ENCODE peak calls at places on chromosomes 16 and 17, in six cellular contexts. V is pancreas, P is dermis blood vessel endothelial cell, O is MCF 10A, M is T-helper 2 cell, G is Calu3. J is an unnamed sample.

GRCh38 chr17:83161298-83162034 is 82.1 kb downstream of the METRNL start:
- DNase-seq in V (peak; percentile 1), P (no peak), O (no peak), M (no peak), G (no peak), J (no peak)

GRCh38 chr17:72422505-72423285 is 301.9 kb downstream of the SOX9 start:
- DNase-seq in V (peak; percentile 49), P (peak; percentile 64), O (peak; percentile 98), M (peak; percentile 9), G (peak; percentile 93), J (no peak)

GRCh38 chr16:65954446-65954845 is 412.0 kb upstream of the CDH5 start:
- DNase-seq in V (no peak), P (no peak), O (no peak), M (no peak), G (no peak), J (no peak)

GRCh38 chr16:30509081-30509480 is 17.3 kb downstream of the ZNF768 start:
- DNase-seq in V (no peak), P (no peak), O (no peak), M (no peak), G (no peak), J (no peak)

GRCh38 chr16:87432330-87432915 is 40.3 kb downstream of the MAP1LC3B start:
- DNase-seq in V (no peak), P (no peak), O (no peak), M (no peak), G (no peak), J (no peak)

GRCh38 chr16:66660422-66661209 is 35.9 kb downstream of the CMTM4 start:
- DNase-seq in V (peak; percentile 27), P (peak; percentile 87), O (peak; percentile 74), M (no peak), G (peak; percentile 51), J (peak; percentile 78)

GRCh38 chr17:3965123-3965800 is 1.0 kb upstream of the ATP2A3 start:
- DNase-seq in V (peak; percentile 61), P (peak; percentile 24), O (peak; percentile 66), M (peak; percentile 89), G (peak; percentile 56), J (peak; percentile 95)

GRCh38 chr17:42608692-42609181 is 437 bp downstream of the RETREG3 start:
- DNase-seq in V (no peak), P (peak; percentile 35), O (no peak), M (peak; percentile 42), G (no peak), J (no peak)

GRCh38 chr16:20901441-20902112 is 1.0 kb downstream of the LYRM1 start:
- DNase-seq in V (peak; percentile 50), P (peak; percentile 76), O (peak; percentile 59), M (peak; percentile 54), G (peak; percentile 81), J (peak; percentile 71)

GRCh38 chr17:56891751-56892150 is 22.1 kb downstream of the TRIM25 start:
- DNase-seq in V (peak; percentile 45), P (peak; percentile 60), O (no peak), M (peak; percentile 31), G (no peak), J (peak; percentile 32)

GRCh38 chr17:73546770-73547345 is 97.4 kb downstream of the SDK2 start:
- DNase-seq in V (no peak), P (no peak), O (peak; percentile 71), M (peak; percentile 71), G (peak; percentile 57), J (peak; percentile 81)

GRCh38 chr17:72560303-72561247 is 439.8 kb downstream of the SOX9 start:
- DNase-seq in V (peak; percentile 57), P (peak; percentile 61), O (peak; percentile 65), M (peak; percentile 64), G (peak; percentile 49), J (peak; percentile 54)

GRCh38 chr17:46028969-46029565 is 30.0 kb downstream of the STH start:
- DNase-seq in V (no peak), P (no peak), O (no peak), M (peak; percentile 82), G (no peak), J (no peak)

GRCh38 chr16:58393138-58393504 is 850 bp downstream of the GINS3 start:
- DNase-seq in V (no peak), P (peak; percentile 30), O (no peak), M (peak; percentile 11), G (no peak), J (no peak)

GRCh38 chr17:1197379-1197778 is 17.6 kb upstream of the ABR start:
- DNase-seq in V (no peak), P (no peak), O (no peak), M (no peak), G (no peak), J (peak; percentile 94)